ENCODE peak calls at places on chromosomes 3 and 15, in five cellular contexts. Y is mucosa of descending colon, P is PC-3, J is spleen, C is Peyer's patch. Q is an unnamed sample.

GRCh38 chr3:134369231-134369741 is 5.0 kb downstream of the AMOTL2 start:
- DNase-seq in Y (no peak), C (no peak), P (no peak), J (peak; percentile 15), Q (no peak)

GRCh38 chr3:31077021-31077601 is 182.7 kb upstream of the GADL1 start:
- DNase-seq in P (peak; percentile 97), Y (no peak), J (no peak), C (no peak), Q (peak; percentile 53)

GRCh38 chr3:129621626-129622417 is 15.3 kb upstream of the PLXND1 start:
- DNase-seq in Y (no peak), P (no peak), J (peak; percentile 71), C (no peak), Q (no peak)

GRCh38 chr3:16864610-16865313 is 20.0 kb upstream of the PLCL2 start:
- DNase-seq in C (no peak), Y (no peak), P (peak; percentile 89), J (no peak), Q (no peak)

GRCh38 chr15:67006089-67007065 is 59.0 kb upstream of the SMAD3 start:
- DNase-seq in C (no peak), Y (no peak), J (no peak), P (no peak), Q (no peak)

GRCh38 chr3:52237659-52238172 is 1.2 kb downstream of the TWF2 start:
- DNase-seq in P (peak; percentile 91), C (peak; percentile 67), J (peak; percentile 91), Y (peak; percentile 56), Q (peak; percentile 2)

GRCh38 chr15:63291507-63291906 is 14.1 kb downstream of the APH1B start:
- DNase-seq in Y (no peak), C (no peak), J (no peak), P (peak; percentile 33), Q (no peak)

GRCh38 chr3:46221368-46221767 is 13.3 kb upstream of the CCR1 start:
- DNase-seq in Y (no peak), C (no peak), P (no peak), J (no peak), Q (no peak)

GRCh38 chr3:68055238-68055637 is 400.8 kb upstream of the SUCLG2 start:
- DNase-seq in C (no peak), P (no peak), Y (no peak), J (no peak), Q (no peak)

GRCh38 chr3:192772495-192772894 is 45.2 kb upstream of the FGF12 start:
- DNase-seq in J (no peak), P (peak; percentile 70), C (no peak), Y (peak; percentile 4), Q (peak; percentile 6)

GRCh38 chr15:68553994-68554715 is 24.6 kb upstream of the CORO2B start:
- DNase-seq in Y (peak; percentile 86), P (peak; percentile 88), J (peak; percentile 71), C (peak; percentile 47), Q (peak; percentile 82)

GRCh38 chr3:66075281-66075680 is 36.6 kb upstream of the MAGI1 start:
- DNase-seq in J (no peak), C (no peak), Y (no peak), P (peak; percentile 72), Q (no peak)

DNA sequence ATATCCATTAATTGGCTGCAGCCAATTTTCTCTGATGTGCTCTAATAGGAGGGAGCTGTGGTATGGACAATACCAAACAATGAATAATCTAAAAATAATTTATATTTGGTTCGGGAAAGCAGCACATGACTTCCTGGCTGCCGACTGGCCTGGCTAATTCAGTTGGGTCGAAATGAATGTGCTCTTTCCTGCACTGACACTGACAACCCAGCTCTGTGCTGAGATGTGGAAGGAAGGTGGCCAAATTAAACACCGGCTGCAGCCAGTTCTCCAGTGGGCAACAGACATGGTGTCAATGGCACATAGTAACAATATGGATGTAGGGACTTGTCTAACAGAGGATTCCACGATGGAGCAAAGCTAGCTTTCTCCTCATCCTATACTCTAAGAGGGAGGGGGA is 21.1 kb upstream of the COLQ start:
- DNase-seq in C (no peak), P (no peak), Y (no peak), J (no peak), Q (no peak)
- TF ChIP-seq CTCF in C (no peak), P (no peak), Y (no peak), J (no peak), Q (no peak)

GRCh38 chr3:81550415-81550814 is 211.0 kb downstream of the GBE1 start:
- DNase-seq in C (no peak), Y (no peak), J (no peak), P (peak; percentile 71), Q (no peak)

GRCh38 chr3:81549831-81550230 is 211.6 kb downstream of the GBE1 start:
- DNase-seq in J (no peak), P (no peak), Y (no peak), C (no peak), Q (no peak)

GRCh38 chr3:81554348-81554747 is 207.1 kb downstream of the GBE1 start:
- DNase-seq in Y (no peak), P (peak; percentile 58), J (no peak), C (no peak), Q (no peak)

GRCh38 chr3:81545572-81545971 is 215.9 kb downstream of the GBE1 start:
- DNase-seq in Y (no peak), P (no peak), J (no peak), C (no peak), Q (no peak)

DNA sequence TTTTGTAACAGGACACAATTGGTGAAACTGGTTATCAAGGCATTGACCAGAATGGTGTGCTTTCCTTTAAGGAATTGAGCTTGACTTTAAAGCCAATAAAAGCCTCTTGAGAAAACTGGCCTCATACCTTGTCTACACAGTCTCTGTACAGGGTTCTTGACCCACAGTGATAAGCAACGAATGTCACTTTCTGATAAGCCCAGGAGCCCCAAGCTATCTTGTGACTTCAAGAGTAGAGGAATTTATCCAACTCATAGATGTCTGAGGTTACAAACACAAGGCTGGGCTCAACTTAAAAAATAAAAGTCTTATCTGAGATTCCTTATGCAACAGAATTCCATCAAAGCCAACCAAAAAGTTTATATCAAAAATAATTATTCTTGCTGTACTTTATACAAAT is 212.1 kb downstream of the GBE1 start:
- DNase-seq in P (no peak), Y (no peak), C (no peak), J (no peak), Q (no peak)
- TF ChIP-seq CTCF in P (no peak), Y (no peak), C (no peak), J (no peak), Q (no peak)

GRCh38 chr3:123071146-123071545 is 4.3 kb downstream of the PDIA5 start:
- DNase-seq in P (no peak), J (no peak), C (no peak), Y (no peak), Q (no peak)
- TF ChIP-seq CTCF in P (no peak), J (no peak), C (no peak), Y (no peak), Q (no peak)

DNA sequence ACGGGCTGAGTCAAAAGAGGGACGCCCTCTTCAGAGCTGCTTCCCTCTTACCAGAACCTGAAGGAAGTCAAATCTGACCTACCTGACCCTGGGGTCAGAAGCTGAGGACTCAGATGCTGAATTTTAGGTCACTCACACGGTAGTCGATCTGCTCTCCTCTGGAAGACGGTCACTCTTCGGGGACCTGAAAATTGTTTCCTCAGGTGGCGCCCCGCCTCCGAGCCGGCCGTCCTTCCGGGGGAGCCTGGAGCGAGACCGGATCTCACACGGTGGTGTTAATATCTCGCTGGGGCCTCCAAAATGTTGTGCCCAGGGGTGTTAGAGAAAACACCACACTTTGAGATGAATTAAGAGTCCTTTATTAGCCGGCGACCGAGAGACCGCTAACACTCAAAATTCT is 737.2 kb downstream of the SI start:
- DNase-seq in C (no peak), Y (no peak), J (no peak), P (no peak), Q (no peak)
- TF ChIP-seq CTCF in C (no peak), Y (no peak), J (no peak), P (no peak), Q (no peak)

DNA sequence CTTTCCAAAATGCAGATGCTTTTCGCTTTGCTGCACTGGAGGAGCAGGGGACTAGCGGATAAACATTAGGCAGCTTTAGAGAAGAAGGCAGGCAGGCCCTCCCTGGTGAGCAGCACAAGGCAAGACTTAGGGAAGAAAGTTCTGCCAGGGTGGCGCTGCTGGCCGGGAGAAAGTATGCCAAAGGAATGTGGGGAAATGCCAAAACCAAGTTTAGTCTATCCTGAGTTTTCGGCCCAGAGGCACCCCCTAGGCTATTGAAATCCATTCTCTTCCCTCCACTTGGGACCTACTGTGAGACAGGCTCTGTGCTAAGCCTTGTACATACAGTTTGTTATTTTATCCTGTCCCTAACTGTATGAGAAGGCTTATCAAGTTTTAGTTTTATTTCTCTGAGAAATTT is 9.2 kb downstream of the SHC4 start:
- DNase-seq in P (peak; percentile 20), J (no peak), Y (no peak), C (no peak), Q (no peak)
- TF ChIP-seq CTCF in P (peak; percentile 17), J (no peak), Y (no peak), C (no peak), Q (no peak)

DNA sequence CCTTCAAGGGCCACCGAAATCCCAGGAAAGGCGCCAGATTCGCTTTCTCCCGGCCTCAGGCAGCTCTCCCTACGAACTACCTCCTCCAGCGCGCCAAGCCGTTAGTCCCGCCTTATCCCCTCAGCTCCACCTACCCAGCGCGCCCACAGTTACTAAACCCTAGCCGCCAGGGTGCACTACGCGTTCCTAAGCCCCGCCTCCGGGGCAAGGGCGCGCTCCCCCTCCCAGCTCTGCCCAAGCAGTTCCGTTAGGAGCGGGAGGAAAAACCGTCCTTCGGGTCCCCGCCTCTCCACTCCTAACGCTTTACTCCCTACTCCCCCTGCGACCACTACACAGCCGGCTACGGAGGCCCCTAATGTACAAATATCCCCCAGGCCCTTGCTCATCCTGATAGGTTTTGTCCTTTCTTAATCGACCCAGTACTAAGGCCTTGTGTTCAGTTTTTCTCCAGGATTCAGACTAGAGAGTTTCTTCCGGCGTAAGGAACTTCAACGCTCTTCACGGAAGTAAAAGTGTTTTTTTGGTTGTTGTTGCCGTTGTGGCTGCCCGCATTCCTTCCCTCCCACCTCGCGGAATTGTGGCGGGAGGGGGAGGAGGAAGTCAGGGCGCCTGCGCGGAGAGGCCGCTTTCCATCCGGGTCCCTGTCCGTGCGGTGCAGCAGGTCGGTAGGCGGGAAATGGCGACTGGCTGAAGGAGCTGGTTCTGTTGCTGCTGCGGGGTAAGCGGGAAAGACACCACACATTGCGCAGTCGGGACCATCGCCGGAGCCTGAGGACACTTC is at the start of gene CTDSPL2:
- DNase-seq in P (peak; percentile 99), Y (peak; percentile 96), C (peak; percentile 95), J (peak; percentile 99), Q (peak; percentile 96)
- TF ChIP-seq CTCF in P (peak; percentile 56), Y (peak; percentile 15), C (peak; percentile 39), J (peak; percentile 62), Q (no peak)

GRCh38 chr15:70062321-70062956 is 35.3 kb downstream of the TLE3 start:
- DNase-seq in P (peak; percentile 32), Y (peak; percentile 76), C (peak; percentile 91), J (peak; percentile 62), Q (no peak)
- TF ChIP-seq CTCF in P (no peak), Y (no peak), C (no peak), J (no peak), Q (no peak)

GRCh38 chr3:14633819-14634424 is 17.6 kb upstream of the CCDC174 start:
- DNase-seq in P (peak; percentile 65), J (peak; percentile 89), Y (peak; percentile 66), C (peak; percentile 63), Q (peak; percentile 71)
- TF ChIP-seq CTCF in P (peak; percentile 92), J (peak; percentile 89), Y (peak; percentile 52), C (peak; percentile 64), Q (peak; percentile 79)